ENCODE peak calls at places on chromosomes 12 and 14, in eight cellular contexts. E is suprapubic skin, T is AG04450, O is A549, K is adrenal gland, G is HCT116, P is small intestine, X is tibial nerve. W is an unnamed sample.

GRCh38 chr12:98595152-98595988 is 1.9 kb downstream of the SLC25A3 start:
- DNase-seq in E (no peak), T (peak), O (no peak), K (no peak), G (no peak), P (peak), X (no peak), W (no peak)

GRCh38 chr12:12628013-12628412 is 16.3 kb downstream of the CREBL2 start:
- DNase-seq in E (no peak), T (no peak), O (no peak), K (no peak), G (no peak), P (no peak), X (no peak), W (no peak)

GRCh38 chr12:63882844-63883243 is 38.3 kb downstream of the SRGAP1 start:
- DNase-seq in E (no peak), T (peak), O (no peak), K (no peak), G (no peak), P (no peak), X (no peak), W (no peak)

GRCh38 chr12:4331221-4331620 is 10.2 kb downstream of the TIGAR start:
- DNase-seq in E (no peak), T (no peak), O (no peak), K (no peak), G (no peak), P (no peak), X (no peak), W (no peak)

GRCh38 chr12:57513266-57513665 is 7.0 kb downstream of the DDIT3 start:
- DNase-seq in E (no peak), T (no peak), O (no peak), K (no peak), G (no peak), P (no peak), X (no peak), W (no peak)

GRCh38 chr14:74551903-74552371 is 58.4 kb downstream of the ISCA2 start:
- DNase-seq in E (no peak), T (no peak), O (no peak), K (peak), G (no peak), P (no peak), X (no peak), W (peak)

GRCh38 chr12:38161123-38162000 is 155.2 kb upstream of the ALG10B start:
- DNase-seq in E (no peak), T (no peak), O (no peak), K (no peak), G (no peak), P (no peak), X (no peak), W (no peak)

GRCh38 chr12:124248862-124249825 is 45.7 kb upstream of the RFLNA start:
- DNase-seq in E (no peak), T (no peak), O (no peak), K (no peak), G (no peak), P (no peak), X (no peak), W (no peak)

GRCh38 chr12:60271816-60272215 is 676.0 kb downstream of the SLC16A7 start:
- DNase-seq in E (no peak), T (no peak), O (no peak), K (no peak), G (no peak), P (no peak), X (no peak), W (no peak)

GRCh38 chr14:26687438-26687837 is 89.6 kb upstream of the NOVA1 start:
- DNase-seq in E (no peak), T (no peak), O (no peak), K (no peak), G (no peak), P (no peak), X (no peak), W (no peak)

GRCh38 chr14:105421723-105422615 is 2.3 kb downstream of the MTA1 start:
- DNase-seq in E (peak), T (no peak), O (no peak), K (no peak), G (no peak), P (no peak), X (no peak), W (no peak)

GRCh38 chr14:74326369-74327152 is 21.7 kb upstream of the VRTN start:
- DNase-seq in E (no peak), T (no peak), O (no peak), K (no peak), G (no peak), P (peak), X (no peak), W (no peak)

GRCh38 chr12:12091977-12092663 is 21.4 kb downstream of the BCL2L14 start:
- DNase-seq in E (no peak), T (no peak), O (no peak), K (no peak), G (no peak), P (peak), X (no peak), W (no peak)

GRCh38 chr12:14284189-14284722 is 81.2 kb upstream of the ATF7IP start:
- DNase-seq in E (no peak), T (no peak), O (no peak), K (peak), G (no peak), P (no peak), X (no peak), W (no peak)

GRCh38 chr12:102722147-102722546 is 194.9 kb downstream of the PAH start:
- DNase-seq in E (no peak), T (no peak), O (no peak), K (no peak), G (no peak), P (no peak), X (no peak), W (no peak)

GRCh38 chr12:111745201-111745600 is 21.5 kb upstream of the ALDH2 start:
- DNase-seq in E (no peak), T (no peak), O (no peak), K (no peak), G (no peak), P (peak), X (no peak), W (no peak)

GRCh38 chr12:11884661-11885060 is 186.1 kb upstream of the BCL2L14 start:
- DNase-seq in E (no peak), T (no peak), O (peak), K (no peak), G (no peak), P (peak), X (no peak), W (no peak)

GRCh38 chr12:45290218-45290609 is 74.3 kb downstream of the ANO6 start:
- DNase-seq in E (no peak), T (peak), O (peak), K (no peak), G (no peak), P (no peak), X (no peak), W (no peak)

GRCh38 chr12:7937867-7938506 is 2.0 kb upstream of the SLC2A3 start:
- DNase-seq in E (no peak), T (no peak), O (peak), K (no peak), G (no peak), P (no peak), X (no peak), W (no peak)

GRCh38 chr12:103928736-103929050 is 1.5 kb upstream of the HSP90B1 start:
- DNase-seq in E (no peak), T (no peak), O (no peak), K (peak), G (no peak), P (peak), X (no peak), W (no peak)

GRCh38 chr12:10771132-10771733 is 31.2 kb downstream of the TAS2R7 start:
- DNase-seq in E (no peak), T (peak), O (peak), K (no peak), G (peak), P (peak), X (no peak), W (no peak)

GRCh38 chr12:32918890-32919791 is 22.6 kb upstream of the PKP2 start:
- DNase-seq in E (no peak), T (no peak), O (peak), K (no peak), G (no peak), P (peak), X (no peak), W (no peak)

DNA sequence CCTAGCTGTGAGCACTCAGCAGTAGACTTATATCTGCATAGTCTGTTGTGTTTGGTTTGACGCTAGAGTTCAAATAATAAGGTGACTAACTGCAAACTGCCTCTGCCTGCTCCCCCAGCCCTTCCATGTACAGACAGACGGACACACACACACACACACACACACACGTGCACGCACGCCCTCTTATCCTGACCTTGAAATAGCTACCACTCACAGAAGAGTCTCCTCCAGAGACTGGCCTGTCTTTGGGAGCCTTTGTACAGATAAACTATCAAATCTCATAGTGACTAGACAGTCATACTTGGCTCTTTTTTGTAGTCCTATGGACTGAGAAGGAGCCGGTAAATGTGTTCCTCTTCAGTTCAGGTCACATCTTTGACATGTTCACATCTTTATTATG is 158.4 kb downstream of the FBXL14 start:
- DNase-seq in E (no peak), T (no peak), O (no peak), K (no peak), G (no peak), P (no peak), X (no peak), W (no peak)
- H3K27ac ChIP-seq in E (no peak), T (no peak), O (no peak), K (no peak), G (no peak), P (no peak), X (no peak), W (no peak)

DNA sequence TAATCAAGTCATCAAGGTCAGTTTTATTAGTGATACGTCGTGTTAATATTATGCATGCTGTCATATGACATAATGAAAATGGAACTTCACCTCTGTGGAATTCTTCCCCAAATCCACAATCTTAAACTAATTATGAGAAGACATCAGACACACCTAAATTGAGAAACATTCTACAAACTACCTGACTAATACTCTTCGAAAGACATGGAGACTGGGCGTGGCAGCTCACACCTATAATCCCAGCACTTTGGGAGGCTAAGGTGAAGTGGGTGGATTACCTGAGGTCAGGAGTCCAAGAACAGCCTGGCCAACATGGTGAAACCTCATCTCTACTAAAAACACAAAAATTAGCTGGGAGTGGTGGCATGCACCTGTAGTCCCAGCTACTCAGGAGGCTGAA is 33.3 kb upstream of the KRAS start:
- DNase-seq in E (no peak), T (no peak), O (no peak), K (no peak), G (no peak), P (peak), X (no peak), W (no peak)
- H3K27ac ChIP-seq in E (no peak), T (no peak), O (no peak), K (no peak), G (no peak), P (no peak), X (no peak), W (no peak)

GRCh38 chr12:96226401-96226800 is 32.2 kb downstream of the ELK3 start:
- DNase-seq in E (peak), T (no peak), O (no peak), K (no peak), G (no peak), P (no peak), X (no peak), W (no peak)

GRCh38 chr12:96225003-96225855 is 31.1 kb downstream of the ELK3 start:
- DNase-seq in E (no peak), T (no peak), O (no peak), K (no peak), G (no peak), P (no peak), X (no peak), W (no peak)

GRCh38 chr12:96223411-96224218 is 29.4 kb downstream of the ELK3 start:
- DNase-seq in E (no peak), T (no peak), O (no peak), K (no peak), G (no peak), P (no peak), X (no peak), W (peak)

GRCh38 chr12:96225994-96226399 is 31.8 kb downstream of the ELK3 start:
- DNase-seq in E (no peak), T (no peak), O (no peak), K (no peak), G (no peak), P (peak), X (no peak), W (no peak)

DNA sequence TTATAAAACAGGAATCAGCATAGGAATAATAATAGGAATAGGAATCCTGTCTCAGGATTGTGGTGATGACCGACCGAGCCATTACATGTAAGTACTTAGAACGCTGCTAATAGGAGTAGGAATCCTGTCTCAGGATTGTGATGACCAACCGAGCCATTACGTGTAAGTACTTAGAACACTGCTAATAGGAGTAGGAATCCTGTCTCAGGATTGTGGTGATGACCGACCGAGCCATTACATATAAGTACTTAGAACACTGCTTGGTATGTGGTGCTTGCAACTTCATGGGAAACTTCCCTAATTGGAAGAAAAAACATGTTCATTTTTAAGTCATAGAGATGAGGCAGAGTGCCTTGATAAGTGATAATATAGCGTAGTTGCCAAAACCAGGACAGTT is 30.0 kb downstream of the ELK3 start:
- DNase-seq in E (no peak), T (no peak), O (no peak), K (no peak), G (no peak), P (no peak), X (no peak), W (no peak)
- H3K27ac ChIP-seq in E (no peak), T (no peak), O (no peak), K (no peak), G (no peak), P (no peak), X (no peak), W (no peak)

DNA sequence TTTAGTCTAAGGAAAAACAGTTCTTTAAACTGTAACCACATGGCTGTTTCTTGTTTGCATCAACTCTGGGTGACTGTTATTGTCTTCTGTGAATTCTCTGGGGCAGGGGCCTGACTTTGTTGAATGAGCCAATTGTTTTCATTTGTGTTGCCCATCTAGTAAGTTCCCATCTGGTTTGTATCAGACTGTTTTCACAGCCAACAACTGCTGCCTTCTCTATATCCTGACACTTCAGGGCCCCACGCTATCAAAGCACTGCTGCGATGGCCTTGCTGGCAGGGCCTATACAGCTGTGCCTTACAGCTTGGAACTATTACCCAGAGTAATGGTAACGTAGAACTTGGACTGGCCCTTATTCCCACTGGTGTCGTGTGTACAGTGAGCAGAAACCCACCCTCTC is 104.3 kb upstream of the DACT1 start:
- DNase-seq in E (no peak), T (no peak), O (no peak), K (peak), G (no peak), P (no peak), X (no peak), W (no peak)
- H3K27ac ChIP-seq in E (no peak), T (no peak), O (no peak), K (peak), G (no peak), P (no peak), X (no peak), W (peak)

GRCh38 chr12:69739287-69740191 is 879 bp downstream of the RAB3IP start:
- DNase-seq in E (peak), T (no peak), O (peak), K (peak), G (peak), P (peak), X (no peak), W (peak)
- H3K27ac ChIP-seq in E (peak), T (no peak), O (peak), K (peak), G (peak), P (peak), X (peak), W (peak)

DNA sequence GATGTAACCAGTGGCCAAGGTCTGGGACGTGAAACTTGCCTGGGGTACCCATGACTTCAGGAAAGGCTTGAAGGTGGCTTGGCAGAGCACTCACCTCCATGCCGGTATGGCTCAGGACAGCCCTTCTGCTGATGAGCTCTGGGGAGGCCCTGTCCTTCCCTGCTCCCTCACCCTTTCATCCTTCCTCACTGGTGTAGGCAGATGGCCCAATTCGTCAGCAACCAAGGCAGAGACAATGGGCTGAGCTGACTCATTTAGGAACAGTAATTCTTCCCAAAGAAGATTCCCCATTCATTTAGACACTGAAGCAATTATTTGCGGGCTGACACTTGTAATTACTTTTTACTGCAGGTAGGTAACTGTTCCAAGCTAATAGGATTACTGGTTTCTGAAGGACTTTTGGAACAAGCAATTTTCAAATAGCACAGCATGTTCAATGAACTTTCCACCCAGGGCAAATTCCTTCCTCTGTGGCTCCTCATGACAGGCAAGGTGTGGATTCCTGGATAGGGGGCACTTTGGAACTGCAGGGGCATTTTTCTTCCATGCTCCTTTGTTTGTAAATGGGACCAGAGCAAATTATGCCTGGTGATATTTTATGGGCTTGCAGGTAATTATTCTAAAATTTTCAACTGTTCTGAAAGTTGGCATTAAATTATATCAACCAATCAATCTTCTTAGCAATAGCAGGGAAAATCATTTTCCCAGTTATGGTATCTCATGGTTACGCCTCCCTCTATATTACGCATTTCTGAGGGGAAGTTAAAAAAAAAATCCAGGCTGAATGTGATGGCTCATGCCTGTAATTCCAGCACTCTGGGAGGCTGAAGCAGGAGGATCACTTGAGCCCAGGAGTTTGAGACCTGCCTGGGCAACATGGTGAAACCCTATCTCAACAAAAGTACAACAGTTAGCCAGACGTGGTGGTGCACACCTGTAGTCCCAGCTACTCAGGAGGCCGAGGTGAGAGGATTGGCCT is 24.1 kb upstream of the NRDE2 start:
- DNase-seq in E (no peak), T (no peak), O (no peak), K (no peak), G (no peak), P (peak), X (no peak), W (no peak)
- H3K27ac ChIP-seq in E (no peak), T (no peak), O (no peak), K (no peak), G (no peak), P (peak), X (no peak), W (no peak)

DNA sequence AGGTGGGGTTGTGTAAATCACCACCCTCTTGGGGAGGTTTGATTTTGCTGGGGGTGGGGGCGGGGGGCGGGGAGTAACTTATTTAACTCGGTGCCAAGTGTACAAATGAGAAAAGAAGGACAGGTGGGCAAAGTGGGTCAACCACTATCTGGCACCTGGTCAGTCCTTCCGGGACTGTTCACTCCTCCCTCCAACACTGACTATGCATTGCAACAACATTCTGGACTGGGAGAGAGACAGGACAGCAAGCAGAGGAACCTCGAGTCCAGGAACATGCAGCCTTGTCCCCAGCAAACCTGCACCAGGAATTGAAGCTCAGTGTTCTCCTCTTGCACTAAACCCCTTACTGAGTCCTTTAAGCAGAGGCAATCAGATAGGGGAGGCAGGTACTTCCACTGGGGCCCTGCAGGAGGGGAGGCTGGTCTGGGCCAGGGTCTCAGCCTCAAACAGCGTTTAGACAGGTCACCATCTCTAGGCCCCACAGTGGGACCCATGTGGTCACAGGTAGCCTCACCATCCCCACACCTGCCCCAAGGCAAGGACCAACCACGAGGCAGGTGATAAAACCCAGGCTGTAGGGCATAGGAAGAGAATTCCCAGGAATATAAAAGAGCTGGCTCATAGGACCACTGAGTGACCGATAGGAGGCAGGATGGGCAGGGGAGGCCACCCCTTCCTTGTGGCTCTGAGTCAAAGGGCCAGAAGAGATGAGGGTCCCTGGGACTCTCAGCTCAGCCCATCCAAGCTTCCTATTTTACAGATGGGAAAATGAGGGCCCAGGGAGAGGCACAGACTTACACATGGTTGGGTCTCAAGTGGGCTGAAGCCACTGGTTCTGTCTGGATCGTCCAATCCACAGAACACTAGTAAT is 9.8 kb downstream of the CCDC85C start:
- DNase-seq in E (no peak), T (no peak), O (no peak), K (no peak), G (no peak), P (no peak), X (no peak), W (no peak)
- H3K27ac ChIP-seq in E (no peak), T (no peak), O (peak), K (no peak), G (no peak), P (no peak), X (no peak), W (no peak)

GRCh38 chr12:65941388-65941787 is 117.1 kb downstream of the HMGA2 start:
- DNase-seq in E (no peak), T (peak), O (peak), K (no peak), G (no peak), P (no peak), X (no peak), W (no peak)
- H3K27ac ChIP-seq in E (no peak), T (peak), O (peak), K (no peak), G (peak), P (no peak), X (no peak), W (no peak)